ENCODE peak calls at places on chromosomes 11 and 22, in five cellular contexts. G, D, H, S and J are unnamed samples.

GRCh38 chr11:103031834-103032233 is 60.1 kb downstream of the DCUN1D5 start:
- DNase-seq in G (no peak), D (no peak), H (no peak), S (no peak), J (no peak)

GRCh38 chr11:31818874-31819331 is 7.8 kb upstream of the PAX6 start:
- DNase-seq in G (no peak), D (no peak), H (no peak), S (no peak), J (no peak)

GRCh38 chr22:48574776-48575566 is 1252.7 kb downstream of the BRD1 start:
- DNase-seq in G (no peak), D (no peak), H (peak), S (no peak), J (no peak)

GRCh38 chr11:5234390-5234834 is at the start of gene HBD:
- DNase-seq in G (no peak), D (no peak), H (peak), S (peak), J (no peak)

GRCh38 chr11:131685206-131685605 is 314.8 kb downstream of the NTM start:
- DNase-seq in G (no peak), D (no peak), H (no peak), S (no peak), J (no peak)

GRCh38 chr11:2704896-2705606 is 5.3 kb upstream of the KCNQ1OT1 start:
- DNase-seq in G (peak), D (no peak), H (no peak), S (no peak), J (no peak)

GRCh38 chr11:83641511-83641910 is 355.3 kb upstream of the CCDC90B start:
- DNase-seq in G (no peak), D (no peak), H (no peak), S (peak), J (no peak)

GRCh38 chr22:35330258-35330861 is 30.7 kb downstream of the TOM1 start:
- DNase-seq in G (no peak), D (no peak), H (no peak), S (peak), J (no peak)

GRCh38 chr22:22856364-22856763 is 31.3 kb upstream of the IGLL5 start:
- DNase-seq in G (no peak), D (no peak), H (no peak), S (no peak), J (no peak)

GRCh38 chr22:22856885-22857606 is 30.6 kb upstream of the IGLL5 start:
- DNase-seq in G (no peak), D (no peak), H (no peak), S (no peak), J (no peak)

GRCh38 chr22:22857607-22858558 is 29.7 kb upstream of the IGLL5 start:
- DNase-seq in G (no peak), D (no peak), H (no peak), S (no peak), J (no peak)

GRCh38 chr22:22855617-22856308 is 31.9 kb upstream of the IGLL5 start:
- DNase-seq in G (no peak), D (no peak), H (no peak), S (no peak), J (no peak)

DNA sequence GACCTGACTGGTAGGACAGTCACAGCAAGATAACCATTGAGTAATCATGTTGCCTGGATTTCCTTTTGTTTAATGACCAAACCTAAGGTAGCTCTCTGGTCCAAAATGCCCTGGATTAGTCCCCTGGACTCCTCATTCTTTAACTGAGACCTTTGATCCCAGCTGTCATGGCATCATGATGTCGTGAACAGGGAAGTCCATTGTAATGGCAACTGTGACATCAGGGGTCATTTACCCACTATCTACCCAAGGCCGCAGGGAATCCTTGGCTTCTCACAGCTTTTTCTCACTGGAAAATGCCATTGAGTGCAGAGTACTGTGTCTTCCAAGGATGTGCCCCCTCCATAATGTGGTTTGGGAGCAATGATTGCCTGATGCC is 29.1 kb upstream of the IGLL5 start:
- DNase-seq in G (no peak), D (no peak), H (no peak), S (no peak), J (no peak)
- H3K27ac ChIP-seq in G (no peak), D (no peak), H (no peak), S (no peak), J (no peak)

DNA sequence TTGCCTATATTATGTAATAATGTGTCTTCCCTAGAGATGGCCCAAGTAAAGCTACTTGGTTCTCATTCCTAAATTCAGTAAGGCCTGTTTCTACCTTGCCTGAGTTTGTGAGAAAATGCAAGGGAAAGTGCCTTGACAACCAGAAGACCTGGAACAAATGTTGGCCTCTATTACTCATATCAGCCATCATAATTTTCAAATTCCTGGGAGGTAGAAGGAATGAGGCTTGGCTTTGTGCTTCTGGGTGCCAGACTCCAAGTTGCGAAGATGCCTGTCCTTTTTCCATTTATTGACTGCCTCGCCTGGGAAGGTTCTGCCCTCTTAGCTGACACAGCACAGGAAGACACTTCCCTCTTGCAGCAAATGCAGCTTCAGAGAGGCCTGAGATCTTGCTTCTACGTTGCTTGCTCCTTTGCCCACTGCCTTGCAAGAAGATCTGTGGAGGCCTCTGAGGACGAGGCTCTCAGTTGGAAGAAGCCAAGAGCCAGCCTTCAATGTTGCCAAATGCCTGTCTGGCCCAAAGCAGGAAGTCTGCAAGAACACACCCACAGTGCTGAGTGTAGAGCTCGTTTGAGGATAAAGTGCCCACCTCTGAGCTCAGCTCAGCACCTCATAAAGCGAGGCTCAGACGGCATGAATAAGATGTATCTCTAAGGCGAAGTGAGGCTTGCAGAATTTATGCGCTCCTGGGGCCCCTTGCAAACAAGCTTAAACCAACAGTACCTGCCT is 120.1 kb downstream of the GALNT18 start:
- DNase-seq in G (no peak), D (no peak), H (no peak), S (no peak), J (no peak)
- H3K27ac ChIP-seq in G (peak), D (peak), H (no peak), S (no peak), J (peak)

GRCh38 chr22:49648053-49648452 is 179.6 kb downstream of the BRD1 start:
- DNase-seq in G (no peak), D (no peak), H (no peak), S (no peak), J (no peak)
- H3K27ac ChIP-seq in G (no peak), D (no peak), H (no peak), S (no peak), J (no peak)

GRCh38 chr11:104053743-104054142 is 17.3 kb downstream of the DDI1 start:
- DNase-seq in G (no peak), D (no peak), H (no peak), S (no peak), J (no peak)

GRCh38 chr11:104054911-104055529 is 18.6 kb downstream of the DDI1 start:
- DNase-seq in G (no peak), D (no peak), H (no peak), S (no peak), J (no peak)

GRCh38 chr11:104051806-104052205 is 15.4 kb downstream of the DDI1 start:
- DNase-seq in G (no peak), D (no peak), H (no peak), S (no peak), J (no peak)
- H3K27ac ChIP-seq in G (no peak), D (no peak), H (no peak), S (no peak), J (no peak)

DNA sequence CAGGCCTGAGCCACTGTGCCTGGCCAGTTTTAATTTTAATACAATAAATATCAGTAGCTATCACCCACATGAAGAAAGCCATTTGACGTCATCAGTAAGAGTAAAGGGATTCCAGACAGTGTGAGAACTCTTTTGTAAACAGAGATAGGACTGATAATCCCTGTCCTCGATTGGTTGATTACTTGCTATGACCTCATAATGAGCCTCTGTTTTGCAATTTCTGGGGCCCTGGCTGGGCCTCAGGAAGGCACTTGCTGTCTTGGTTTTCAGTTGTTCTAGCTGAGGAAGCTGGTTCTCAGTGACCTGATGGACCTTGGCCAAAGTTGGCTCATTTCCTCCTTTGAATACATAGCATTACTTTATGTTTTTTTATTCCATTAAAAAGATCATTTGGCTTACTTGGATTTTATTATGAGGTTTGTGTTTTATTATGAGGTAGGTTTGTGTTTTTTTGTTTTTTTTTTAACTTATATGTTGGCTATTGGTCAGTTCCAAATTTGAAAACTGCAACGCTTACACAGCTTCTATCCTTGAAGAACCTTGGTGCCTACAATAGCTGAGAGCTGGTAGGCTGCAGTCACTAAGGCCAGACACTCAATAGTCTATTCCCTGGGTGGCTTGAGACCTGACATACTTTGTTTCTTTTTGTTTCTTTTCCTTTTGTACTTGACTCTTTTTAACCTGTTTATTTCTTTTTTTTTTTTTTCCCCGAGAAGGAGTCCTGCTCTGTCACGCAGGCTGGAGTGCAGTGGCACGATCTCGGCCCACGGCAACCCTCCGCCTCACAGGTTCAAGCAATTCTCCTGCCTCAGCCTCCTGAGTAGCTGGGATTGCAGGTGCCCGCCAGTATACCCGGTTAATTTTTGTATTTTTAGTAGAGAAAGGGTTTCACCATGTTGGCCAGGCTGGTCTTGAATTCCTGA is 20.0 kb downstream of the MARK2 start:
- DNase-seq in G (no peak), D (no peak), H (no peak), S (peak), J (no peak)
- H3K27ac ChIP-seq in G (peak), D (peak), H (peak), S (no peak), J (no peak)